ENCODE peak calls at places on chromosomes 5 and 9, in six cellular contexts. M is HepG2, N is NB4, L is A673, V is transverse colon, Y is astrocyte of the spinal cord. U is an unnamed sample.

GRCh38 chr5:179759961-179760541 is 27.4 kb downstream of the MAML1 start:
- DNase-seq in M (no peak), N (no peak), L (no peak), V (no peak), Y (no peak), U (no peak)

GRCh38 chr5:145660897-145661650 is 174.1 kb downstream of the PRELID2 start:
- DNase-seq in M (no peak), N (no peak), L (peak), V (no peak), Y (no peak), U (peak)

GRCh38 chr5:141330299-141331080 is at the start of gene PCDHGA1:
- DNase-seq in M (peak), N (peak), L (no peak), V (no peak), Y (peak), U (peak)

GRCh38 chr5:72387985-72388384 is 67.8 kb downstream of the PTCD2 start:
- DNase-seq in M (no peak), N (no peak), L (no peak), V (no peak), Y (peak), U (peak)

GRCh38 chr5:132766020-132766805 is 10.8 kb downstream of the SEPTIN8 start:
- DNase-seq in M (no peak), N (no peak), L (no peak), V (peak), Y (no peak), U (no peak)

GRCh38 chr9:92561374-92562329 is 25.9 kb upstream of the ECM2 start:
- DNase-seq in M (no peak), N (no peak), L (no peak), V (no peak), Y (peak), U (peak)

GRCh38 chr5:55997742-55998351 is 3.1 kb upstream of the IL6ST start:
- DNase-seq in M (no peak), N (peak), L (no peak), V (no peak), Y (peak), U (peak)

GRCh38 chr9:93097496-93098205 is 1.6 kb downstream of the CARD19 start:
- DNase-seq in M (no peak), N (peak), L (no peak), V (peak), Y (no peak), U (no peak)

GRCh38 chr9:35643046-35643445 is 7.7 kb downstream of the SIT1 start:
- DNase-seq in M (no peak), N (no peak), L (no peak), V (no peak), Y (no peak), U (no peak)
- H3K4me3 ChIP-seq in M (no peak), N (no peak), L (no peak), V (no peak), Y (no peak), U (no peak)

GRCh38 chr9:13568446-13568845 is 289.0 kb upstream of the MPDZ start:
- DNase-seq in M (no peak), N (no peak), L (no peak), V (no peak), Y (peak), U (no peak)
- TF ChIP-seq CTCF in M (no peak), N (no peak), L (no peak), V (no peak), Y (no peak), U (no peak)

GRCh38 chr5:107633171-107633901 is 37.4 kb downstream of the EFNA5 start:
- DNase-seq in M (no peak), N (no peak), L (no peak), V (no peak), Y (peak), U (peak)
- H3K4me3 ChIP-seq in M (no peak), N (no peak), L (no peak), V (no peak), Y (no peak), U (no peak)

GRCh38 chr9:100602302-100602930 is 24.5 kb downstream of the CAVIN4 start:
- DNase-seq in M (peak), N (peak), L (peak), V (no peak), Y (peak), U (peak)

GRCh38 chr9:100597236-100597635 is 19.4 kb downstream of the CAVIN4 start:
- DNase-seq in M (no peak), N (no peak), L (no peak), V (no peak), Y (no peak), U (no peak)

GRCh38 chr9:100598641-100599145 is 20.8 kb downstream of the CAVIN4 start:
- DNase-seq in M (peak), N (peak), L (peak), V (peak), Y (peak), U (peak)

GRCh38 chr9:100600511-100601079 is 22.7 kb downstream of the CAVIN4 start:
- DNase-seq in M (no peak), N (no peak), L (no peak), V (no peak), Y (no peak), U (no peak)

GRCh38 chr9:100601216-100601615 is 23.3 kb downstream of the CAVIN4 start:
- DNase-seq in M (peak), N (peak), L (peak), V (peak), Y (peak), U (peak)
- TF ChIP-seq CTCF in M (peak), N (peak), L (peak), V (peak), Y (peak), U (peak)

GRCh38 chr5:74250304-74251102 is 390.0 kb downstream of the ENC1 start:
- DNase-seq in M (no peak), N (no peak), L (no peak), V (no peak), Y (no peak), U (no peak)

GRCh38 chr5:74248576-74248975 is 392.0 kb downstream of the ENC1 start:
- DNase-seq in M (no peak), N (no peak), L (no peak), V (no peak), Y (no peak), U (no peak)

GRCh38 chr5:74252033-74252430 is 388.5 kb downstream of the ENC1 start:
- DNase-seq in M (no peak), N (no peak), L (no peak), V (no peak), Y (no peak), U (no peak)

GRCh38 chr5:74254257-74254656 is 386.3 kb downstream of the ENC1 start:
- DNase-seq in M (no peak), N (no peak), L (no peak), V (no peak), Y (no peak), U (no peak)

GRCh38 chr5:74251106-74252032 is 389.2 kb downstream of the ENC1 start:
- DNase-seq in M (peak), N (peak), L (peak), V (peak), Y (peak), U (peak)
- H3K4me3 ChIP-seq in M (no peak), N (no peak), L (no peak), V (no peak), Y (no peak), U (no peak)

DNA sequence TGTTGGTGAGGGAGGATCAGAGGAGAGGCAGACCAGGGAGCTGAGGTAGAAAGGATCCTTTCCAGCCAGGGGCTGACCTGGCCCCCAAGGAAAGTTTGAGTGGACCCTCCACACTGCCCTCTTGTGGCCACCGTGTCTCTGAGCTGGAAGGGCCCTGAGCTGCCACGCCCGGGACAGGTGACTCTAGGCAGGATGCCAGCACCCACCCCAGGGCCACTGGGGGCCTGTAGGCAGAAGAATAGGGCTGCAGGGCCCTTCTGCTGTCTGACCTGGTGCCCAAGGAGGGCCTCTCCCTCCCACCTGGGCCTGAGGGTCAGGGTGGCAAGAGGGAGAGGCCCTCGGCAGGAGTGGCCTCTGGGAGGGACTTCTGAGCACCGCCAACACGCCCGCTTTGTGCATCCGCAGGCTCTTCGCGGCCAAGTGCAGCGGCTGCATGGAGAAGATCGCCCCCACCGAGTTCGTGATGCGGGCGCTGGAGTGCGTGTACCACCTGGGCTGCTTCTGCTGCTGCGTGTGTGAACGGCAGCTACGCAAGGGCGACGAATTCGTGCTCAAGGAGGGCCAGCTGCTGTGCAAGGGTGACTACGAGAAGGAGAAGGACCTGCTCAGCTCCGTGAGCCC is 76.8 kb downstream of the LMX1B start:
- DNase-seq in M (no peak), N (peak), L (peak), V (peak), Y (no peak), U (peak)
- TF ChIP-seq CTCF in M (peak), N (peak), L (peak), V (peak), Y (peak), U (peak)